ENCODE peak calls at places on chromosomes 5 and 9, in nine cellular contexts. X is SJCRH30, F is tibial artery, I is epithelial cell of esophagus, A is HCT116, V is heart left ventricle, Y is lung, H is adipocyte, D is mammary epithelial cell. M is an unnamed sample.

GRCh38 chr5:179241175-179241574 is 104.1 kb downstream of the ADAMTS2 start:
- DNase-seq in X (no peak), F (peak; percentile 52), I (no peak), A (no peak), V (no peak), Y (no peak), H (no peak), D (no peak), M (no peak)

GRCh38 chr5:81233080-81233634 is at the start of gene CKMT2:
- DNase-seq in X (no peak), F (peak; percentile 72), I (peak; percentile 49), A (no peak), V (peak; percentile 95), Y (peak; percentile 61), H (peak; percentile 42), D (no peak), M (no peak)

GRCh38 chr9:108094676-108094993 is 605.1 kb upstream of the KLF4 start:
- DNase-seq in X (no peak), F (no peak), I (peak; percentile 77), A (no peak), V (no peak), Y (no peak), H (peak; percentile 18), D (no peak), M (no peak)

GRCh38 chr9:127714020-127714835 is 1.2 kb downstream of the PTRH1 start:
- DNase-seq in X (no peak), F (no peak), I (no peak), A (no peak), V (no peak), Y (no peak), H (peak; percentile 4), D (no peak), M (no peak)

GRCh38 chr9:23322392-23322791 is 503.6 kb downstream of the ELAVL2 start:
- DNase-seq in X (peak; percentile 3), F (no peak), I (peak; percentile 25), A (no peak), V (no peak), Y (no peak), H (peak; percentile 63), D (peak; percentile 2), M (no peak)

GRCh38 chr5:142845402-142845901 is 75.3 kb downstream of the ARHGAP26 start:
- DNase-seq in X (peak; percentile 26), F (no peak), I (no peak), A (no peak), V (peak; percentile 62), Y (no peak), H (no peak), D (no peak), M (no peak)

GRCh38 chr9:130932220-130933069 is 6.6 kb downstream of the FIBCD1 start:
- DNase-seq in X (no peak), F (no peak), I (peak; percentile 17), A (no peak), V (peak; percentile 88), Y (peak; percentile 35), H (no peak), D (no peak), M (no peak)

GRCh38 chr9:122200960-122201635 is 27.7 kb downstream of the LHX6 start:
- DNase-seq in X (peak; percentile 25), F (no peak), I (no peak), A (no peak), V (no peak), Y (no peak), H (peak; percentile 62), D (no peak), M (peak; percentile 56)

GRCh38 chr5:83767409-83767992 is 46.8 kb upstream of the HAPLN1 start:
- DNase-seq in X (peak; percentile 32), F (no peak), I (no peak), A (peak; percentile 19), V (no peak), Y (no peak), H (no peak), D (no peak), M (no peak)

GRCh38 chr9:124340219-124341069 is 74.8 kb downstream of the PSMB7 start:
- DNase-seq in X (peak; percentile 80), F (no peak), I (no peak), A (no peak), V (no peak), Y (no peak), H (no peak), D (no peak), M (no peak)

GRCh38 chr9:90770339-90770738 is 31.3 kb upstream of the SYK start:
- DNase-seq in X (no peak), F (no peak), I (no peak), A (no peak), V (no peak), Y (no peak), H (no peak), D (no peak), M (no peak)

GRCh38 chr5:111697881-111698757 is 58.9 kb downstream of the NREP start:
- DNase-seq in X (no peak), F (no peak), I (peak; percentile 47), A (no peak), V (no peak), Y (no peak), H (peak; percentile 64), D (no peak), M (no peak)

GRCh38 chr5:148735301-148735700 is 81.0 kb upstream of the HTR4 start:
- DNase-seq in X (peak; percentile 18), F (no peak), I (peak; percentile 15), A (no peak), V (no peak), Y (no peak), H (no peak), D (no peak), M (no peak)

GRCh38 chr5:115433918-115434317 is 110.7 kb downstream of the FEM1C start:
- DNase-seq in X (no peak), F (no peak), I (no peak), A (no peak), V (no peak), Y (no peak), H (no peak), D (peak; percentile 57), M (no peak)

GRCh38 chr5:156328176-156328575 is 1.2 kb downstream of the SGCD start:
- DNase-seq in X (peak; percentile 35), F (no peak), I (no peak), A (no peak), V (no peak), Y (no peak), H (peak; percentile 64), D (no peak), M (no peak)

GRCh38 chr5:156328766-156329165 is 1.8 kb downstream of the SGCD start:
- DNase-seq in X (no peak), F (no peak), I (no peak), A (no peak), V (no peak), Y (no peak), H (peak; percentile 12), D (no peak), M (no peak)

GRCh38 chr5:156325671-156326070 is 1.3 kb upstream of the SGCD start:
- DNase-seq in X (peak; percentile 6), F (no peak), I (no peak), A (no peak), V (no peak), Y (no peak), H (no peak), D (no peak), M (no peak)

GRCh38 chr5:156327306-156327705 is 342 bp downstream of the SGCD start:
- DNase-seq in X (no peak), F (no peak), I (no peak), A (no peak), V (no peak), Y (no peak), H (peak; percentile 61), D (no peak), M (no peak)

DNA sequence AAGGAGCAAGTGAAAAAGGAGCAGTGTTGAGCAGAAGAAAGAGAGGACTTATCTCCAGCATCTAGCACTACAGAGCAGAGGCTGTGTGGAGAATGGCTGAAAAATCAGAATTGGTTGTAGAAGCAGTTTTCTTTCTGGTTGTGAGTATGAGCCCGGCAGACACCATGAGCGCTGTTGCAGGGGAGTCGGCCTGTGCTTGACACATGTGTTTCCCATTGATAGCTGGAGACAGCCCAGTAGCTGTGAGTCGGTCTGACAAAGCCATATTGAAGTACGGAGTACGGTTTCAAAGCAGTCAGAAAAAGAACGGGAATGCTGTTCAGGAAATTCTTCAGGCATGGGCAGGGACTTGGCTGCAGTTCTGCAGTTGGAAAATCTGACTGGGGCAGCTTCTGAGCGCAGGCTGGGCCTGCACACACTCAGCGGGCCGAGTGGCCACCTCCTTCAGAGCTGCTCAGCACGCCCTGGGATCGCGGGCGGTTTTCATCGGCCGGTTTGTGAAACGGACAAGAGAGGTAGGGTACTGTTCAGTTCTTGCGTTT is at the start of gene SGCD:
- DNase-seq in X (peak; percentile 79), F (peak; percentile 60), I (peak; percentile 1), A (no peak), V (peak; percentile 88), Y (no peak), H (peak; percentile 94), D (no peak), M (peak; percentile 69)
- H3K4me3 ChIP-seq in X (peak within 1 kb of the TSS; percentile 65), F (peak within 1 kb of the TSS; percentile 58), I (no peak within 1 kb of the TSS), A (no peak within 1 kb of the TSS), V (peak within 1 kb of the TSS; percentile 65), Y (no peak within 1 kb of the TSS), H (peak within 1 kb of the TSS; percentile 87), D (no peak within 1 kb of the TSS), M (peak within 1 kb of the TSS; percentile 65)

DNA sequence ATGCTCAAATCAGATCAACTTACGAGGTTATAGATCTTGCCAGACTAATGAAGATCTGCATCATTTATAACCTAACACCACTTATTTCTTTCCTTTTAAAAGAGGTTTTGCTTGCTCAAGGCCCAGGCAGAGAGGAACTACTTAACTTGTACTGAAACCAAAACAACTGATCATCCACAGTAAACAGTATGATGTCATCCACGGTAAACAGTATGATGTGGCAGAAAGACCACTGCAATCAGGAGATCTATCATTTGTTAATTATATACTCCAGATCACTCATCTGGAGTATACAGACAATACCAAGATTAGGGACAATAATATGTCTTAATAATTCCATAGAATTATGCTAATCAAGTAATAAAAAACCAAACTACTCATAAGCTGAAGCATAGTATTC is 116.8 kb downstream of the ADAMTS6 start:
- DNase-seq in X (no peak), F (no peak), I (peak; percentile 6), A (no peak), V (no peak), Y (no peak), H (no peak), D (no peak), M (no peak)
- H3K4me3 ChIP-seq in X (no peak overlapping the region), F (no peak overlapping the region), I (no peak overlapping the region), A (no peak overlapping the region), V (peak overlapping the region; percentile 27), Y (no peak overlapping the region), H (no peak overlapping the region), D (no peak overlapping the region), M (no peak overlapping the region)

GRCh38 chr5:56962286-56962685 is 10.4 kb upstream of the MIER3 start:
- DNase-seq in X (no peak), F (no peak), I (peak; percentile 16), A (no peak), V (no peak), Y (no peak), H (no peak), D (no peak), M (no peak)
- H3K4me3 ChIP-seq in X (no peak overlapping the region), F (no peak overlapping the region), I (no peak overlapping the region), A (no peak overlapping the region), V (no peak overlapping the region), Y (no peak overlapping the region), H (no peak overlapping the region), D (no peak overlapping the region), M (no peak overlapping the region)

DNA sequence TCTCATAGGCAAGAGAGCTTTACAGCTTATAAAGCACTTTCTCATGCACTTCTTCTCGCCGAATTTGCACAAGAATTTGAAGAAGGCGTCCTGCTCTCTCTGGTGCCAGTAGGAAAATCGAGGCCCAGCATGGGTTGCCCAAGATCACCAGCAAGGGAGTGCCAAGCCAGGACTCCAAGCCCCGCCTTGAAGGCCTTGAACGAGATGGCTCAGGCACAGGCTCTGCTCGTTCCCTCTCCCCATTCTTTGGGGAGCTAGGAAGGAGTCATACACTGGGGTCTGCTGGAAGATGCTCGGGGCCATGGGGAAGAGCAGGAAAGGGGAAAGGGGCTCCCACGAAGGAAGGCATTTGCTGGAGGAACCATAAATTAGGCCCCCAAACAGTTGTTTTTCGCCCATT is 46.7 kb downstream of the PAX5 start:
- DNase-seq in X (no peak), F (no peak), I (no peak), A (no peak), V (no peak), Y (no peak), H (no peak), D (no peak), M (no peak)
- H3K4me3 ChIP-seq in X (no peak overlapping the region), F (no peak overlapping the region), I (no peak overlapping the region), A (no peak overlapping the region), V (no peak overlapping the region), Y (no peak overlapping the region), H (no peak overlapping the region), D (no peak overlapping the region), M (no peak overlapping the region)

M was measured in skeletal muscle cell.